ENCODE peak calls at places on chromosome 18, in seven cellular contexts. R is AG10803, P is IMR-90, E is pancreas, F is WERI-Rb-1, G is osteocyte, M is A549. A is an unnamed sample.

GRCh38 chr18:53790817-53791216 is 433.7 kb downstream of the MBD2 start:
- DNase-seq in R (peak), P (no peak), F (no peak), G (no peak), M (no peak), E (no peak), A (no peak)

GRCh38 chr18:3321133-3321812 is 59.3 kb downstream of the MYL12B start:
- DNase-seq in G (no peak), P (peak), F (no peak), M (peak), E (no peak), R (peak), A (no peak)

GRCh38 chr18:59546164-59546563 is 151.1 kb downstream of the CCBE1 start:
- DNase-seq in F (no peak), P (peak), E (no peak), R (no peak), G (no peak), M (no peak), A (no peak)

GRCh38 chr18:22800551-22800951 is 132.6 kb upstream of the RBBP8 start:
- DNase-seq in R (peak), P (peak), E (no peak), G (no peak), F (no peak), M (no peak), A (no peak)

GRCh38 chr18:45626330-45627203 is 11.3 kb downstream of the SLC14A2 start:
- DNase-seq in G (no peak), F (no peak), R (peak), M (no peak), P (peak), E (no peak), A (no peak)

GRCh38 chr18:59718108-59719057 is 21.2 kb upstream of the CCBE1 start:
- DNase-seq in R (peak), M (peak), F (no peak), G (no peak), P (peak), E (no peak), A (no peak)

GRCh38 chr18:48408727-48409590 is at the start of gene ZBTB7C:
- DNase-seq in G (no peak), P (no peak), E (no peak), M (no peak), R (peak), F (peak), A (peak)

GRCh38 chr18:22185298-22185697 is 15.9 kb downstream of the GATA6 start:
- DNase-seq in G (no peak), P (no peak), F (no peak), M (no peak), E (no peak), R (no peak), A (no peak)

GRCh38 chr18:70491734-70492348 is 203.0 kb downstream of the SOCS6 start:
- DNase-seq in E (peak), G (no peak), F (peak), P (peak), R (peak), M (peak), A (peak)

GRCh38 chr18:12391487-12392136 is 14.6 kb upstream of the AFG3L2 start:
- DNase-seq in F (peak), P (peak), E (peak), M (peak), R (peak), G (no peak), A (peak)
- TF ChIP-seq CTCF in F (peak), P (peak), E (peak), M (peak), R (peak), G (peak), A (peak)

DNA sequence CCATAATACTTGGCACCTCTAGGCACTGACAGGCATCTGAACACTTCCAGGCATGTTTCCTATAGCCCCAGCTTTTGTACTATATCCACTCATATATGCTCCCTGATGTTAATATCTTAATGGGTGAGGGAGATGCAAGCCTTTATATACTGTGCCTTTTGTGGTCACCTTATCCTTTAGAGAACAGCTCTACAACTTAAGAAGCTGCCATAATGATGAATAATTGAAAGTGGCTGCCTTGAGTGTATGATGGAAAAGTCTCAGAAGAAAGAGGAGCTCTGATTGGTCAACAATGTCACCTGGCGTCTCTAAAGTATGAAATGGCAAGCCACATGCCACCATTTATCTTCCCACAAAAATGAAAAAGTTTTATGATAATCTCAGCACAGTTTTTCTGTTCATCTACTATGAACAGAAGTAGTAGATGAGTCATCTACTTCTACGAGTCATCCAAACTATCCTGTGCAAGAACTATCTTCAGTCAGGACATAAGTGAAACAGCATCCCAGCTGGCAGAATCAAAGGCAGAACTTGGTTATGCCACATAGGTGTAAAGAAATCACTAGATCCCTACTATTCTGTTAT is 997.9 kb upstream of the CELF4 start:
- DNase-seq in E (no peak), R (no peak), G (no peak), F (no peak), M (no peak), P (no peak), A (no peak)
- TF ChIP-seq CTCF in E (no peak), R (no peak), G (no peak), F (no peak), M (no peak), P (no peak), A (no peak)

DNA sequence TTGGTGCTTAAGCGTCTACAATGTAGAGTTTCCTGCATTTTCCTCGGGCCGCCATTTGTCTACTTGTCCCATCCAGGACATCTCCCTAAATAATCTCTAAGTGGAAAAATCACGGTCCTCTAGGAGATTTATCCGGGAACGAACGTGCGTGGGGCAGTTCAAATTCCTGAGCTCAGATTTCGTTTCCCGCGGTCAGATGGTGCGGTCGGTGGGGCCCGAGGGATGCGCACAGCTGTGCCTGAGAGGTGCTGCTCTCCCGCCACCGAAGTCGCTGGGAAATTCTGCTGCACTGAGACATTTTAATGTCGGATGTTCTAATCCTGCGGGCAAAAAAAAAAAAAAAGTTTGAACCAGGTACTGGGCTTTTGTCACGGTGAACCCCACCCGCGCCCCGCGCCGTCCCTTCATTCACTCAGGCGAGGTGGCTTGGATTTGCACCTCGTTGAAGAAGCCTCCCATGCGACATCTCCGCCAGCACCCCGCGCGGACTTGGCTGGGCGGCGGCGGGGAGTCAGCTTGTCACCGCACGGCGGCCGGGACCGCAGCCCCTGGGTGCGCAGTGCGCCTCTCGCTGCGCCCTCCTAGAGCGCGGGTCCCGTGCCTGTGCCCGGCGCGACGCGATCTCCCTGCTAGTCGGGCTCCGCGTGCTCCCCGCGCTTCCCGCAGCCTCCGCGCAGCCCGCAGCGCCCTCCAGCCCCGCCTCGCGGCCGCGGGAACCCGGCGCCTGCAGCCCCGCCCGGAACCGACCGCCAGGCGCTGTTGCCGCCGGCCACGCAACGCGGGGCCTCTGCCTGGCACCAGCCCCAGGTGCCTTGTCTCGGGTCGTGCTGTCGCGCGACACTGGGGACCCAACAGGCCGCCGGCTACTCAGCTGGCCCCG is 192.0 kb upstream of the TCF4 start:
- DNase-seq in R (peak), E (no peak), G (no peak), F (peak), M (no peak), P (peak), A (peak)
- TF ChIP-seq CTCF in R (no peak), E (no peak), G (peak), F (peak), M (no peak), P (peak), A (no peak)

GRCh38 chr18:78878335-78878734 is 101.3 kb upstream of the SALL3 start:
- DNase-seq in R (no peak), M (no peak), P (no peak), E (no peak), F (no peak), G (peak), A (no peak)

GRCh38 chr18:78875998-78876650 is 103.5 kb upstream of the SALL3 start:
- DNase-seq in E (no peak), R (no peak), F (no peak), P (no peak), M (no peak), G (no peak), A (no peak)

GRCh38 chr18:78873916-78874505 is 105.6 kb upstream of the SALL3 start:
- DNase-seq in E (no peak), M (no peak), G (no peak), R (peak), F (no peak), P (peak), A (no peak)

GRCh38 chr18:78876868-78877267 is 102.8 kb upstream of the SALL3 start:
- DNase-seq in E (no peak), P (no peak), R (no peak), M (no peak), F (no peak), G (peak), A (no peak)

GRCh38 chr18:78875268-78875997 is 104.2 kb upstream of the SALL3 start:
- DNase-seq in E (no peak), F (peak), R (no peak), P (no peak), G (no peak), M (peak), A (peak)
- TF ChIP-seq CTCF in E (peak), F (peak), R (peak), P (no peak), G (peak), M (peak), A (peak)

DNA sequence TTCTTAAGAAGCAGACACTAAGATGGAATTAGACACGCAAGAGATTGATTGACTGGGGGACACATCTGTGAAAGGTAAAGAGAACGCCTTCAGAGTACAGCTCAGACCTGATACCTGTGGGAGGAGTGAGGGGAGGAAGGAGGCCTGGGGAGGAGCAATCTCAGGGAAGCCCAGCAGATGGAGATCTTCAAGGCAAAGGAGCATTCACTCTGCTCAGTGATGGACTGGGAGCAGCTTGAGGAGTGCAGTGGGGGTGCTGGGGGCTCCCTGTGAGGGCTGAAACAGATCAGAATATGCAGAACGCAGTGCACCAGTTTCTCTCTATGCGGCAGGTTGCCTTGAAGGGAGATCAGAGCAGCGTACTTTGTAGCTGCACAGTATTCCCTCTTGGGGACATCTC is 103.7 kb upstream of the ATP8B1 start:
- DNase-seq in M (peak), G (no peak), E (no peak), P (no peak), F (peak), R (no peak), A (no peak)
- TF ChIP-seq CTCF in M (no peak), G (peak), E (no peak), P (no peak), F (peak), R (no peak), A (no peak)

DNA sequence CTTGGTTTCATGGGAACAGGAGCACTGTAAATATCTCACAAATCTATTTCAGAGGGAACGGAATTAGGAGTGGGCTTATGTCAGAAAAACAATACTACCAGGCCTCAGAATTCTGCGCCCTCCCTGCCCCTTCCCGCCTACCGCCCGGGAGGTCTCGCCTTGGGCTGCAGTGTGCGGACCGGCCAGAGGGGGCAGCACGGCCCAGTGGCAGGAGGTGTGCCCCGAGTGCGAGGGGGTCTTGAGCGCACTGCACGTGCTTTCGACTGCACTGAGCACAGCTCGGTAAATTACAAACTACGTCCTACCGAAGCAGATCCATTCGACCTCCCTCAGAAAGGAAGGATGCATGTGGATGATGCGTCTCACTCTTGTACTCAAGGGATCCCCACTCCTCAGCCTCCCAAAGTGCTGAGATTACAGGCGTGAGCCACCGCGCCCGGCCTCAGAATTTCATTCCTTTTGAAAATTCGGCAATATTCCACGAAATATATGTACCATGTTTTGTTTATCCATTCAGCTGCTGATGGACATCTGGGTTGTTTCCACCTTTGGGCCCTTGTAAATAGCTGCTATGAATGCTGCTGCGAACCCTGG is 297.0 kb downstream of the BCL2 start:
- DNase-seq in G (no peak), E (no peak), P (no peak), R (no peak), F (no peak), M (no peak), A (peak)
- TF ChIP-seq CTCF in G (peak), E (no peak), P (peak), R (peak), F (peak), M (no peak), A (peak)

GRCh38 chr18:9578306-9578705 is 36.1 kb downstream of the PPP4R1 start:
- DNase-seq in G (no peak), E (no peak), M (no peak), F (no peak), P (peak), R (no peak), A (no peak)

GRCh38 chr18:9577361-9577760 is 37.0 kb downstream of the PPP4R1 start:
- DNase-seq in E (no peak), G (no peak), R (peak), F (no peak), P (no peak), M (peak), A (no peak)

GRCh38 chr18:9574473-9575115 is 39.8 kb downstream of the PPP4R1 start:
- DNase-seq in M (no peak), G (no peak), E (no peak), R (no peak), F (no peak), P (no peak), A (no peak)

GRCh38 chr18:9571546-9571945 is 42.8 kb downstream of the PPP4R1 start:
- DNase-seq in E (no peak), F (no peak), G (no peak), M (no peak), P (no peak), R (no peak), A (no peak)

GRCh38 chr18:9575558-9575957 is 38.8 kb downstream of the PPP4R1 start:
- DNase-seq in P (peak), E (peak), G (peak), F (peak), M (peak), R (peak), A (peak)
- TF ChIP-seq CTCF in P (peak), E (peak), G (peak), F (peak), M (peak), R (peak), A (peak)

GRCh38 chr18:478679-479078 is 21.8 kb downstream of the COLEC12 start:
- DNase-seq in E (no peak), R (peak), M (no peak), G (no peak), P (peak), F (no peak), A (no peak)

GRCh38 chr18:477565-477964 is 22.9 kb downstream of the COLEC12 start:
- DNase-seq in M (peak), G (no peak), E (peak), P (no peak), R (no peak), F (peak), A (no peak)

GRCh38 chr18:474416-474815 is 26.1 kb downstream of the COLEC12 start:
- DNase-seq in E (no peak), F (no peak), M (no peak), R (peak), G (no peak), P (no peak), A (no peak)

GRCh38 chr18:475202-475624 is 25.3 kb downstream of the COLEC12 start:
- DNase-seq in G (no peak), M (no peak), R (peak), F (no peak), P (peak), E (no peak), A (no peak)

GRCh38 chr18:476368-476767 is 24.1 kb downstream of the COLEC12 start:
- DNase-seq in E (no peak), M (no peak), R (no peak), G (no peak), P (no peak), F (no peak), A (no peak)
- TF ChIP-seq CTCF in E (no peak), M (no peak), R (no peak), G (no peak), P (no peak), F (no peak), A (no peak)

DNA sequence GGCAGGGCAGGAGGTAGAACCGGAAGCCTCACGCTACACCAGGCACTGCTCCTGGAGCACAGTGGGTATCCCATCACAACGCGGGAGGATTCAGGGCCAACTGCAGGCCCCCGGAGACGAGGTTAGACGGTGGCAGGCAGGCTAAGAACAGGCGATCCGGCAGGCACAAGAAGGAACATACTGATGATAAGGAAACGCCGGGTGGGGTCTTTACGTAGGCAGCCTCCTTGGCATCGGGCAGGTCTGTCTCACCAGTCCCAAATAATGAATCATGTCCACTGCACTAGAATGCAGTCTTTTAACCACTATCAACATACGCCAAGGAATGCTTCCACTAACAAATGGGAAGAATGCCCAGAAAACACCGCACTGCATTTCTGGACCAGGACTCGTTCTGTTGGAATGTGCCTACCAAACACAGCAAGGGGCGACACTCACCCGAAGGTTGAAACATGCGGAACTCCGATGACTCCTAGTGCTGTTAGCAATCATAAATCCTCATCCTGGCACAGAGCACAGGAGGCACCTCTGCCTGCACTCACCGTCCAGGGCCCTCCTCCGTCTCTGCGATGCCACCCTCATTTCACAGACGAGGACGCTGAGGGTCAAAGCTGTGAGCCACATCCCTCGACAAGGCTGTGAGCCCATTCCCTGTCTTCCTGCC is 35.2 kb downstream of the ZNF516 start:
- DNase-seq in F (no peak), G (no peak), R (peak), P (peak), M (peak), E (no peak), A (no peak)
- TF ChIP-seq CTCF in F (no peak), G (no peak), R (peak), P (peak), M (no peak), E (no peak), A (no peak)